ENCODE peak calls at places on chromosomes 6 and 20, in six cellular contexts. J is fibroblast of lung; M is mammary epithelial cell; Z is CD4-positive, CD25-positive, alpha-beta regulatory T cell; P is CD8-positive, alpha-beta memory T cell; X is GM12878. N is an unnamed sample. For H3K27me3, the result is how much of the 10 kb centered on the place peaks cover.

GRCh38 chr6:155396605-155397004 is 59.0 kb downstream of the NOX3 start:
- DNase-seq in Z (no peak), J (no peak), M (no peak), X (no peak), P (no peak), N (no peak)

GRCh38 chr6:1597924-1598323 is 11.8 kb upstream of the FOXC1 start:
- DNase-seq in J (no peak), X (no peak), Z (no peak), M (peak), P (no peak), N (no peak)

GRCh38 chr6:96878101-96878500 is 19.6 kb downstream of the NDUFAF4 start:
- DNase-seq in X (no peak), J (peak), M (no peak), Z (no peak), P (no peak), N (no peak)

GRCh38 chr20:53194891-53195290 is 222.7 kb downstream of the TSHZ2 start:
- DNase-seq in X (no peak), J (no peak), M (no peak), P (no peak), Z (no peak), N (no peak)

GRCh38 chr6:157873735-157874344 is 50.8 kb downstream of the SNX9 start:
- DNase-seq in Z (peak), P (peak), X (peak), M (peak), J (peak), N (no peak)

GRCh38 chr6:169974663-169975062 is 223.2 kb downstream of the ERMARD start:
- DNase-seq in J (no peak), P (no peak), Z (no peak), M (no peak), X (no peak), N (no peak)

GRCh38 chr6:83948851-83949250 is 84.7 kb upstream of the MRAP2 start:
- DNase-seq in X (no peak), P (no peak), Z (no peak), M (no peak), J (no peak), N (no peak)

GRCh38 chr6:131303338-131303954 is 168.2 kb downstream of the AKAP7 start:
- DNase-seq in Z (no peak), M (no peak), X (no peak), P (no peak), J (no peak), N (no peak)

GRCh38 chr6:13813621-13814175 is 659 bp downstream of the MCUR1 start:
- DNase-seq in P (peak), X (no peak), Z (no peak), J (peak), M (peak), N (peak)

GRCh38 chr6:116528800-116529199 is 16.7 kb downstream of the TRAPPC3L start:
- DNase-seq in J (peak), X (no peak), Z (no peak), P (no peak), M (no peak), N (no peak)

GRCh38 chr6:12865117-12865516 is 148.6 kb downstream of the PHACTR1 start:
- DNase-seq in P (no peak), X (no peak), M (no peak), J (no peak), Z (no peak), N (no peak)

GRCh38 chr6:11595903-11596302 is 58.4 kb downstream of the TMEM170B start:
- DNase-seq in M (no peak), X (no peak), Z (no peak), P (no peak), J (peak), N (no peak)

GRCh38 chr6:45698046-45698445 is 317.6 kb downstream of the CLIC5 start:
- DNase-seq in J (no peak), Z (no peak), P (no peak), X (no peak), M (no peak), N (no peak)

GRCh38 chr6:51866001-51866400 is 221.4 kb downstream of the PKHD1 start:
- DNase-seq in P (no peak), X (no peak), M (no peak), J (no peak), Z (no peak), N (no peak)

GRCh38 chr6:49342410-49342809 is 120.6 kb downstream of the MMUT start:
- DNase-seq in X (no peak), M (no peak), Z (no peak), P (no peak), J (no peak), N (no peak)

GRCh38 chr6:143159001-143159400 is 98.3 kb downstream of the AIG1 start:
- DNase-seq in J (no peak), Z (no peak), M (no peak), P (no peak), X (no peak), N (no peak)

GRCh38 chr6:31952140-31952805 is 6.4 kb downstream of the CFB start:
- DNase-seq in P (no peak), M (peak), Z (no peak), X (no peak), J (peak), N (peak)

GRCh38 chr6:10373642-10374359 is 41.1 kb downstream of the TFAP2A start:
- DNase-seq in P (no peak), M (no peak), X (no peak), J (peak), Z (no peak), N (no peak)

GRCh38 chr6:16704706-16705402 is 56.4 kb downstream of the ATXN1 start:
- DNase-seq in P (no peak), X (no peak), M (peak), Z (no peak), J (peak), N (no peak)

GRCh38 chr20:11101243-11101642 is 427.4 kb upstream of the JAG1 start:
- DNase-seq in J (peak), X (no peak), M (peak), Z (no peak), P (no peak), N (no peak)

GRCh38 chr6:79257381-79258205 is 23.1 kb upstream of the HMGN3 start:
- DNase-seq in X (no peak), J (peak), M (peak), Z (no peak), P (no peak), N (no peak)

GRCh38 chr6:7907159-7907558 is 3.4 kb downstream of the TXNDC5 start:
- DNase-seq in P (no peak), M (no peak), X (no peak), J (no peak), Z (no peak), N (no peak)

GRCh38 chr6:3966426-3966825 is 112.5 kb downstream of the FAM217A start:
- DNase-seq in Z (no peak), P (no peak), X (no peak), M (no peak), J (no peak), N (no peak)

GRCh38 chr6:3965071-3965718 is 113.7 kb downstream of the FAM217A start:
- DNase-seq in Z (no peak), J (peak), M (no peak), X (no peak), P (no peak), N (no peak)

DNA sequence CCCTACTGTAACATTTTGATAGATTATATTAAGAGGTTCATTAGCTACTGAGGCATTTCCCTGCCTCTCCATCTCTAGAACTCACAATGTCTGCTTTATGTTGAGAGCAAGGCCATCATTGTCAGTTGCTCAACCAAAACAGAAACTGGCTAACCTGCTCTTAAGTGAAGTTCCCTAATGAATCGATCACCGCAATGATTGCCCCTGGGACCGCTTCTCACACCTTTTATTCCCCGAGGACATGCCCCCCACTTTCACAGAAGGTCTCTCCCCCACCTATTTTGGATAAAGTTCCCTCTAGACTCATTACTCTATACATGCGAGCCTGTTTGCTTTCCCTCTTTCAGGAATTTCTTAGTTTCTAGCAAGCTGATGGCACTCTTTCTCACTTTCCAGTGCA is 108.8 kb downstream of the FAM217A start:
- DNase-seq in P (no peak), Z (no peak), J (no peak), X (no peak), M (no peak), N (no peak)
- H3K27me3 ChIP-seq in P (under half), Z (under half), J (under half), X (under half), M (under half), N (under half)

DNA sequence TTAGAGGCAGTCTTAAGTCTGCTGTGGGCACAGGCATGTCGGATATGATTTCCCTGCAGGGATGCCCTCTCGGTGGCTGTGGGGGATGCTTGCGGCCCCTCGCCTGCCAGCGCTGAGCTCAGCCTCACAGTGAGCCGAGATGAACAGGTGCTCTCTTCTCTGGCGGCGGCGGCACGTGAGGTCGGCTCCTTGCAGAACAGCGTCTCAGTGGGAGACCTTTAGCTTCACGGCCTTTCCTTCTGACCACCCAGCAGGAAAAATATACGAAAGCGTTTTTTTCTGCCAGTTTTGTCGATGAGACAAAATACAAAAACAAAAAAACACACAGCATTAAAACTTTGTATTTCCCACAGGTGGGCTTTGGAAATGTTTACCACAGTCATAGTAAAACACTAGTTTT is 23.6 kb downstream of the FOXA2 start:
- DNase-seq in M (no peak), X (no peak), J (no peak), P (no peak), Z (no peak), N (no peak)
- H3K27me3 ChIP-seq in M (under half), X (under half), J (under half), P (under half), Z (under half), N (under half)

GRCh38 chr6:4603856-4604369 is 172.3 kb upstream of the CDYL start:
- DNase-seq in X (no peak), J (peak), Z (no peak), M (no peak), P (no peak), N (no peak)

GRCh38 chr6:4606681-4607025 is 169.6 kb upstream of the CDYL start:
- DNase-seq in X (no peak), M (no peak), J (no peak), P (no peak), Z (no peak), N (no peak)

GRCh38 chr6:4607026-4607704 is 169.0 kb upstream of the CDYL start:
- DNase-seq in Z (no peak), X (no peak), J (peak), P (no peak), M (peak), N (peak)

GRCh38 chr6:4607793-4608192 is 168.4 kb upstream of the CDYL start:
- DNase-seq in Z (no peak), P (no peak), X (no peak), J (no peak), M (no peak), N (no peak)

GRCh38 chr6:4606016-4606415 is 170.2 kb upstream of the CDYL start:
- DNase-seq in J (no peak), X (no peak), M (no peak), P (no peak), Z (no peak), N (no peak)
- H3K27me3 ChIP-seq in J (under half), X (under half), M (under half), P (under half), Z (under half), N (under half)

DNA sequence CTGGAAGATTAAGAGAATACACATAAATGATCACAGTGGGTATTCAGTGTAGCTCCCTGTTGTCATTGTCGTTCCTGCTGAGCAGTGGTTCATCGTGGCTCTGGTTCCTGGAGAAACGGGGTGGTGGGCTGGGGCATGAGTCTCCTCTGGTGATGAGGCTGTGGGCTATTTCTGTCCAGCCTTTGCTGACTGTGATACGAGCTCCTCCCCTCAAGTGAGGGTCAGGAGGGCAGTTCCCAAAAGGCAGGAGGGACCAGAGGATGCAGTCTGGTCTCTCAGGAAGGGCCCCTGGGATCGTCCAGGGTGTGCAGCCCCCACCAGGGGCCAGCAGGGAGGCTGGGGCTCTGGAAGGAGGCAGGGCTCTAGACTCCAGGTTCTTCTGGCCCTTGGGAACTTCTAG is 31.1 kb upstream of the DLGAP4 start:
- DNase-seq in Z (no peak), J (no peak), X (no peak), M (no peak), P (no peak), N (no peak)
- H3K27me3 ChIP-seq in Z (under half), J (under half), X (under half), M (under half), P (under half), N (under half)

GRCh38 chr20:61400499-61400898 is 148.4 kb downstream of the CDH4 start:
- DNase-seq in Z (no peak), P (no peak), X (no peak), J (no peak), M (no peak), N (no peak)
- H3K27me3 ChIP-seq in Z (under half), P (under half), X (under half), J (under half), M (under half), N (under half)

GRCh38 chr20:32021091-32021490 is 10.9 kb downstream of the CCM2L start:
- DNase-seq in X (no peak), Z (no peak), M (no peak), J (peak), P (no peak), N (no peak)

GRCh38 chr20:32017711-32018251 is 7.5 kb downstream of the CCM2L start:
- DNase-seq in Z (peak), J (no peak), M (peak), X (no peak), P (peak), N (peak)

GRCh38 chr20:32018269-32019155 is 8.3 kb downstream of the CCM2L start:
- DNase-seq in X (no peak), M (peak), Z (peak), P (peak), J (no peak), N (peak)

GRCh38 chr20:32019563-32020463 is 9.6 kb downstream of the CCM2L start:
- DNase-seq in P (no peak), J (no peak), M (no peak), Z (no peak), X (no peak), N (no peak)

DNA sequence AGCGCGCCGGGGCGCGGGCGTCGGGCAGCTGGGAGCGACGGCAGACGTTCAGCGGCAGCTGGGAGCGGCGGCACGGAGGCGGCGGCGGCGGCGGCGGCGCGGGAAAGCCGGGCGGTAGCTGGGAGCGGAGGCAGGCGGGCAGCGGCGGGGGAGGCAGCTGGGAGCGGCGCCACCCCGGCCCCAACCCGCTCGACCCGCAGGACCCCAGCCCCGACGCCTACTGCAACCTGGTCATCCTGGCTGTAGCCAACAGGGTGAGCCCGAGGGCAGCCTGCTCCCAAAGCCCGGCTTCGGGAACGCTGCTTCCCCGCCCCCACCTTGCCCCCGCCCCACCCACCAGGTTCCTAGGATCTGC is 8.9 kb downstream of the CCM2L start:
- DNase-seq in Z (no peak), P (no peak), X (no peak), J (no peak), M (no peak), N (no peak)
- H3K27me3 ChIP-seq in Z (under half), P (under half), X (under half), J (under half), M (under half), N (under half)

GRCh38 chr6:100628180-100628579 is 163.5 kb upstream of the SIM1 start:
- DNase-seq in Z (no peak), M (no peak), P (no peak), X (no peak), J (no peak), N (no peak)

GRCh38 chr6:100633096-100633766 is 168.5 kb upstream of the SIM1 start:
- DNase-seq in Z (no peak), P (no peak), X (no peak), J (peak), M (peak), N (no peak)
- H3K27me3 ChIP-seq in Z (under half), P (under half), X (under half), J (under half), M (under half), N (under half)

GRCh38 chr20:61558726-61559125 is 306.7 kb downstream of the CDH4 start:
- DNase-seq in X (no peak), Z (no peak), P (no peak), J (peak), M (no peak), N (no peak)
- H3K27me3 ChIP-seq in X (under half), Z (under half), P (under half), J (under half), M (under half), N (under half)

DNA sequence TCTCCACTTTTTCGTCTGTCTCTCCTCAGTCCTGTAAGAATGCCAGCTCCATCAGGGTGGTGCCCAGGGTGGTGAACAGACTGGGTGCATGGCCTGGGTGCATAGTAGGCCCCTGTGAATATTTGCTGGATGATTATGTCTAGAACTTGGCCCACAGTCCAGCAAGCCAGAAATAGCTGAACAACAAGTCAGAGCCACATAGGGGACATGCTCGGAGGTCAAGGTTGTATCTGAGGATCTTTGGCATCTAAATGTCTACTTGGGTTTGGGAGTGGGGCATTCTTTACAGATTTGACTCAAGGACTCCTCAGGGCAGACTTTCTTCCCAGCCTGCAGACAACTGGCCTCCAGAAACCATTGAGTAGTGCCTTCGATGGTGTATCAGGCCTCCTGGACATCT is 18.1 kb upstream of the BPIFA3 start:
- DNase-seq in X (no peak), P (no peak), M (no peak), Z (no peak), J (no peak), N (no peak)
- H3K27me3 ChIP-seq in X (under half), P (under half), M (under half), Z (under half), J (under half), N (under half)

DNA sequence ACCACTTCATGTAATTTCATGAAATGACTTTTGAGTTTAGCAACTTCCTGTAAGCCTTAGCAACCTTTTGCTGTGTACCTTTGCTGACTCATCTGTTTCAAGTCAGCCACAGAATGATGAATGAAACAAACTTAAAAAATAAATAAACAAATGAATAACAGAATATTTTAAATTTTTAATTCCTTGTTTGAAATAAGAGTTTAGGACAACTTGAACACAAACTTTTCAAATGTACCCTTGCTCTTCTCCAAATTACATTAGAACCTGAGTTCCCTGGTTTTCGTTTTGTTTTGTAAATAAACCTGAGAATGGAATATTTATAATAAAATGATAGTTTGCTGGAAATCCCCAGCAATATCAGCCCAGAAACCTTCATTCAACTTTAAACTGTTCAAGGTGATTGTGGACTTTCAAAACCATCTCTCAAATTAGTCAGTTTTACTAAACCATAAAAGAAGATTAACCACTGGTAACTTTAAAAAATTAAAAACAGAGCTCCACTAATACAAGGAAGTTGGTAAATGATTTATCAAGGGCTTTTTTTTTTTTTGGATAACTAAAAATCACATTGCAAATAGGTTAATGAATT is 10.1 kb downstream of the MBOAT1 start:
- DNase-seq in X (peak), Z (peak), J (peak), P (no peak), M (peak), N (no peak)
- H3K27me3 ChIP-seq in X (under half), Z (under half), J (under half), P (under half), M (under half), N (under half)